ENCODE peak calls at places on chromosomes 6 and 20, in four cellular contexts. Y, Q, K and W are unnamed samples.

GRCh38 chr6:167005350-167006159 is 6.4 kb downstream of the CEP43 start:
- DNase-seq in Y (no peak), Q (no peak), K (no peak), W (no peak)

GRCh38 chr6:32847004-32847403 is 3.2 kb upstream of the PSMB8 start:
- DNase-seq in Q (no peak), Y (no peak), K (no peak), W (no peak)

GRCh38 chr6:170139531-170139930 is 151.3 kb downstream of the DLL1 start:
- DNase-seq in Q (no peak), Y (no peak), K (no peak), W (no peak)

GRCh38 chr6:13886949-13887348 is 37.8 kb upstream of the RNF182 start:
- DNase-seq in K (no peak), Q (no peak), Y (no peak), W (no peak)

GRCh38 chr6:139855741-139856206 is 481.3 kb upstream of the CITED2 start:
- DNase-seq in Q (no peak), K (peak; percentile 30), Y (no peak), W (no peak)

GRCh38 chr20:13286600-13286999 is 65.5 kb downstream of the ISM1 start:
- DNase-seq in Q (no peak), K (no peak), Y (no peak), W (no peak)

GRCh38 chr20:25692499-25692898 is 4.2 kb downstream of the ZNF337 start:
- DNase-seq in Q (no peak), K (no peak), Y (no peak), W (no peak)

GRCh38 chr6:152246554-152247337 is 390.4 kb downstream of the SYNE1 start:
- DNase-seq in Y (no peak), Q (no peak), K (no peak), W (no peak)

GRCh38 chr6:32944265-32944664 is 3.4 kb upstream of the HLA-DMB start:
- DNase-seq in K (no peak), Q (peak; percentile 95), Y (no peak), W (peak; percentile 89)

GRCh38 chr6:48135352-48136084 is 24.5 kb upstream of the PTCHD4 start:
- DNase-seq in Q (no peak), K (no peak), Y (no peak), W (no peak)

GRCh38 chr20:8678098-8678776 is 390.6 kb upstream of the PLCB4 start:
- DNase-seq in K (peak; percentile 16), Y (no peak), Q (no peak), W (no peak)

GRCh38 chr6:131062245-131063027 is 609 bp downstream of the EPB41L2 start:
- DNase-seq in Q (peak; percentile 56), K (no peak), Y (no peak), W (no peak)

GRCh38 chr20:37202267-37202943 is 23.1 kb upstream of the MROH8 start:
- DNase-seq in K (peak; percentile 90), Y (no peak), Q (peak; percentile 32), W (no peak)

GRCh38 chr6:70371454-70372105 is 41.7 kb upstream of the FAM135A start:
- DNase-seq in K (peak; percentile 54), Q (peak; percentile 68), Y (no peak), W (peak; percentile 25)

GRCh38 chr20:24863356-24863755 is 85.7 kb upstream of the CST7 start:
- DNase-seq in Y (no peak), K (peak; percentile 2), Q (no peak), W (no peak)

GRCh38 chr6:68575765-68576439 is 59.2 kb upstream of the ADGRB3 start:
- DNase-seq in K (no peak), Q (no peak), Y (no peak), W (no peak)

GRCh38 chr6:125586074-125586473 is 163.4 kb upstream of the HEY2 start:
- DNase-seq in K (no peak), Q (no peak), Y (no peak), W (no peak)

GRCh38 chr6:160995271-160995670 is 3.7 kb downstream of the MAP3K4 start:
- DNase-seq in Y (no peak), K (no peak), Q (no peak), W (no peak)

GRCh38 chr6:21064716-21065340 is 528.7 kb upstream of the SOX4 start:
- DNase-seq in K (no peak), Q (no peak), Y (no peak), W (no peak)

DNA sequence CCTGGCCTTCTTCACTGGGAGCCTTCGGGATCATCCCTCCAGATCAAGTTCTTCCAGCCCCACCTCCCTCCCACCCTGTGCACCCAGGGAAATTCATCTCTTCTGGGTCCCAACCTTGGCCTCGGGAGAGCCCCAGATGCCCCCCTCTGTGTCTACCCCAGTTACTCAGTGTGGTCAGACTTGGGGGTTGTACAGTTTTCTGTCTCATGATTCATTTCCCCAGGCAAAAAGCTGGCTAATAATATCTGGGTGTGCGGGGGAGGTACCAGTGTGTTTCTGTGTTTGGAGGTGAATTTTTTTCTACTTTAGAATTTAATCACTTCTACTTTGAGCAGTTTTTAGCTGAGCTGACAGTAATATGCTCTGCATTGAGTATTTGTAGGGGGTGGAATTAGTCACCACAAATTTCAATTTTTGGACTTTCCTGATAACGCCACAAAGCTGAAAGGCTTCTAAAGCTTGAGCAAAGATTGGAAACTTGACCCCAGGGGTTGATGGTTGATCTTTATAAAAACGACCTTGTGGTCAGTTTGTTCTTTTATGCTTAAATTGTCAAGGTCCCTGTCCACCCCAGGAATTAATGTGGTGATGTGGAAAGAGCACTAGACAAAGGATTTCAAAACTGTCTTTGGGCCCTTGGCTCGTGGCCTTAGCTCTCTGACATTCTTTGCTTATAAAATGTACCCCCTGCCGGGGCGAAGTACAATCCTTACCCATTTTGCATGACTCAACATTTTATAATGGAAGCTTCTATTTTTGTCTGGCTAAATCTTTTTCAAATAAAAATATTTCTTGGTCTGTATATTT is 284.7 kb upstream of the TAB2 start:
- DNase-seq in Y (no peak), K (peak; percentile 45), Q (no peak), W (peak; percentile 83)
- H3K4me3 ChIP-seq in Y (no peak overlapping the region), K (no peak overlapping the region), Q (no peak overlapping the region), W (peak overlapping the region; percentile 67)

GRCh38 chr20:46119028-46119546 is 973 bp downstream of the CD40 start:
- DNase-seq in K (no peak), Q (peak; percentile 80), Y (no peak), W (no peak)
- H3K4me3 ChIP-seq in K (no peak overlapping the region), Q (peak overlapping the region; percentile 81), Y (no peak overlapping the region), W (peak overlapping the region; percentile 71)

DNA sequence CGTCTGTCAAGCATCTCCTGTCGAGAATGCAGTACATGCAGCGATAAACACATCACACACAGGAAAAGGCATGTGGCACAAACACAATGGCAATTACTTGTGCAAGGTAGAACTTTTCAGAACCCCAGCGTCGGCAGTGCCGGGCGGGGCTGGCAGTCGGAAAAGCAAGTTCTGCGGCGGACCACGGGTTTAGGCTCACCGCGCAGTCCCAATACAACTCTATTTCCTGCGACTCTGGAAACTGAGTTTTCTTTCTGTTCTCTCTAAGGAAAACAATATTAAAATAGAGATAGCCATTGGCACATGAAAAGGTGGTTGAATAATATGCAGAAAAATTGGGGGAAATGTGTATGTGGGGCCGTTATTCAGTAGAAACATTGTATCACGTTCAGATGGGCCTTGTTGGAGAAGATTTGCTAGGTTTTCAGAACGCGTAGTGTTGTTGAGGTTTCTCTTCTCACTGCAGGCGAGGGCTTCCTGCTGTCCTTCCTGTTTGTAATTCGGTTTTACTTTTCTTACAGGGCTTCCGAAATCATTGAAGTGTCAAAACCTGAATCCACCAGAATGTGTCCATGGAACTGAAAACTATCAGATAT is 369.5 kb downstream of the THBS2 start:
- DNase-seq in Q (no peak), K (no peak), Y (no peak), W (no peak)
- H3K4me3 ChIP-seq in Q (peak overlapping the region; percentile 28), K (no peak overlapping the region), Y (peak overlapping the region; percentile 70), W (no peak overlapping the region)

DNA sequence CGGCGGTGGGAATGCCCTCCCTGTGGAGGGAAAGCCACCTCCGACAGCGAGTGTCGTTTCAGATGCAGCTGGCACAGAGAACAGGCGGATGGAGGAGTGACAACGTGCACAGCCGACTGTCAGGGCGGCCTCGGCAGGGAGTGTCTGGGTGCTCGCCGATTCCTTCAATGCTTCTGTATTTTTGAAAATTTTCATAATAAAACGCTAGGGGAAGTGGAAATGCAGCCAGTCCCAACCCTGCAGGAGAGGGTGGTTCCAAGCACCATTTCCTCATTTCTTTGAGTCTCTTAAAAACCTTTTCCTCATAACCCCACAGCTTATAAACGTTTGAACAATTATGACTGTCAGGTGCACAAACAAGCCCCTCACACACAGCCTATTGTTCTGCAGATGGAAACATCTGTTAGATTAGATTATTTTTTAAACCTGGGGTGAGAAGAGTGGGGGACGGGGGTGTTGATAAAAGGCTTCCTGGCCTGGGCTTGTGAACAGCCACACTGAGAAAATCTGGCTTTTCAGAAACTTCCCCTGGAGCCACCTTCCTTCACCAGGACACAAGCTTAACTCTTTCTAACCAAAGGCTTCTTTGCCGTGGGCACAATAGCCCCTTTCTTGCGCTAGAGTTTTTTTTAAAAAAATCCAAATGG is 228.9 kb downstream of the ANKRD60 start:
- DNase-seq in K (no peak), Y (no peak), Q (no peak), W (no peak)
- H3K4me3 ChIP-seq in K (no peak overlapping the region), Y (no peak overlapping the region), Q (no peak overlapping the region), W (no peak overlapping the region)

DNA sequence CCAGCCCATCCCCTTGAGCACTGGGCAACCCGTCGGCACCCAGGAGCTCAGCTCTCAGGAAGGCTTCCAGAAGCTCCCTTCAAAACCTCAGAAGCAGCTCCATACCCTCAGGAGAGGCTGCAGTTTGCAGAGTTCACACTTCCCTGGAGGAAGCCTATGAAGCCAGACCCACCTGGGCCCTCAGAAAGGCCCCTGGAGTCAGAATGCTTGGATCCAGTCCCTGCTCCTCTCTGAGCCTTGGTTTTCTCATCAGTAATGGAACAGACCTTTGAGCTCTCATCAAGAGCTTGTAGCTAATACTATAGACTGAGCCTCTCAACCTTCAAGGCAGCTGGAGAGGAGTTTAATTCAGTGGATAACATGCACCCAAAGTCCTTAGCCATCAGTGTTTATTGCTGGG is 120.3 kb downstream of the SNX5 start:
- DNase-seq in K (no peak), Q (peak; percentile 36), Y (no peak), W (no peak)
- H3K4me3 ChIP-seq in K (no peak overlapping the region), Q (peak overlapping the region; percentile 42), Y (no peak overlapping the region), W (no peak overlapping the region)

DNA sequence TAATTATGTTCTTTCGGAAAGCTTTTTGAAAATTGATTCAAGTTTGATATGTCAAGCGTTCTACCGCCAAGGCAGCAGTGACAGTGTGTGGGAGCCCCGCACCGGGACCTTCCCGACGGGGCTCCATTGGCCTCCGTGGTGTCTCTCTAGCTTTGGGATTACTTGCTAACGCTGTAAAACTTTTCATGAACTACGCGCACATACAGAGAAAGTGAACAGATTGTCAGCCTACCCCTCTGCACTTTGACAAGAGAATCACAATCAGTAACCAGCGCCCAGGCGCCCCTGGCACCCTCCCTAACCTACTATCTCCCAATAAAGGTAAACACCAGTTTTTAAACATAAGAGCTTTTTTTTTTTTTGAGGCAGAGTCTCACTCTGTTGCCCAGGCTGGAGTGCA is 274.8 kb downstream of the CDH4 start:
- DNase-seq in K (no peak), Q (no peak), Y (no peak), W (no peak)
- H3K4me3 ChIP-seq in K (no peak overlapping the region), Q (no peak overlapping the region), Y (no peak overlapping the region), W (no peak overlapping the region)

GRCh38 chr6:38937839-38938613 is 110.6 kb upstream of the GLP1R start:
- DNase-seq in Q (no peak), Y (no peak), K (no peak), W (no peak)

GRCh38 chr6:38929560-38929959 is 119.0 kb upstream of the GLP1R start:
- DNase-seq in Y (no peak), Q (no peak), K (no peak), W (no peak)

GRCh38 chr6:38933426-38933825 is 115.2 kb upstream of the GLP1R start:
- DNase-seq in Y (no peak), Q (no peak), K (no peak), W (no peak)

GRCh38 chr6:38938741-38939140 is 109.8 kb upstream of the GLP1R start:
- DNase-seq in K (no peak), Y (no peak), Q (no peak), W (no peak)

GRCh38 chr6:38935051-38935450 is 113.5 kb upstream of the GLP1R start:
- DNase-seq in Y (no peak), Q (no peak), K (no peak), W (no peak)
- H3K4me3 ChIP-seq in Y (no peak overlapping the region), Q (no peak overlapping the region), K (no peak overlapping the region), W (no peak overlapping the region)

GRCh38 chr6:36754582-36755434 is 57.2 kb downstream of the RAB44 start:
- DNase-seq in Q (peak; percentile 31), K (no peak), Y (no peak), W (no peak)
- H3K4me3 ChIP-seq in Q (peak overlapping the region; percentile 69), K (no peak overlapping the region), Y (no peak overlapping the region), W (peak overlapping the region; percentile 73)